ENCODE peak calls at places on chromosomes 11 and 22, in five cellular contexts. N is colonic mucosa, B is B cell, Q is thoracic aorta, E is iPS-NIHi11. A is an unnamed sample.

GRCh38 chr11:122339661-122340060 is 223.6 kb upstream of the BLID start:
- DNase-seq in Q (no peak), B (no peak), E (no peak), N (no peak), A (no peak)

GRCh38 chr22:49660794-49661781 is 166.6 kb downstream of the BRD1 start:
- DNase-seq in N (no peak), B (peak), E (no peak), Q (no peak), A (no peak)

GRCh38 chr22:46072030-46072881 is 78.1 kb upstream of the PPARA start:
- DNase-seq in E (no peak), N (peak), B (no peak), Q (no peak), A (peak)

GRCh38 chr11:79383874-79384273 is 57.0 kb downstream of the TENM4 start:
- DNase-seq in N (no peak), Q (no peak), E (no peak), B (no peak), A (no peak)

GRCh38 chr11:109970516-109971183 is 122.5 kb upstream of the ZC3H12C start:
- DNase-seq in N (no peak), E (no peak), B (no peak), Q (no peak), A (peak)

GRCh38 chr22:48736593-48737460 is 1090.8 kb downstream of the BRD1 start:
- DNase-seq in B (no peak), N (no peak), E (no peak), Q (no peak), A (no peak)

GRCh38 chr11:107468596-107468995 is 11.0 kb upstream of the CWF19L2 start:
- DNase-seq in N (no peak), B (no peak), E (no peak), Q (no peak), A (no peak)

GRCh38 chr11:119684361-119685072 is 44.5 kb downstream of the NECTIN1 start:
- DNase-seq in Q (no peak), B (no peak), N (no peak), E (no peak), A (peak)

GRCh38 chr11:107999759-108000455 is 8.8 kb upstream of the CUL5 start:
- DNase-seq in N (no peak), B (no peak), E (peak), Q (no peak), A (peak)

GRCh38 chr11:9896902-9897301 is 233.0 kb downstream of the SWAP70 start:
- DNase-seq in Q (no peak), E (no peak), N (no peak), B (no peak), A (no peak)

GRCh38 chr11:70544774-70545625 is 146.7 kb downstream of the CTTN start:
- DNase-seq in N (no peak), Q (no peak), E (peak), B (peak), A (no peak)

GRCh38 chr11:1435820-1436467 is 46.2 kb downstream of the BRSK2 start:
- DNase-seq in B (no peak), Q (no peak), E (peak), N (no peak), A (peak)

GRCh38 chr22:31286360-31287255 is 5.7 kb downstream of the PIK3IP1 start:
- DNase-seq in B (no peak), E (no peak), N (peak), Q (no peak), A (no peak)

GRCh38 chr22:50084085-50084484 is 1.1 kb downstream of the MLC1 start:
- DNase-seq in Q (no peak), E (no peak), N (no peak), B (no peak), A (no peak)

GRCh38 chr22:26054846-26055245 is 114.4 kb upstream of the SEZ6L start:
- DNase-seq in B (no peak), N (no peak), Q (no peak), E (no peak), A (no peak)

GRCh38 chr11:14454861-14455632 is 44.6 kb downstream of the COPB1 start:
- DNase-seq in B (no peak), E (peak), Q (no peak), N (no peak), A (peak)

GRCh38 chr22:19884954-19885751 is 30.5 kb upstream of the GNB1L start:
- DNase-seq in B (no peak), N (no peak), Q (no peak), E (no peak), A (no peak)

GRCh38 chr11:116709970-116710369 is 62.8 kb downstream of the BUD13 start:
- DNase-seq in E (no peak), N (no peak), Q (no peak), B (no peak), A (no peak)

GRCh38 chr22:28328751-28329150 is 350.9 kb downstream of the TTC28 start:
- DNase-seq in B (no peak), N (no peak), E (no peak), Q (no peak), A (no peak)

GRCh38 chr22:22843848-22844247 is 43.8 kb upstream of the IGLL5 start:
- DNase-seq in Q (no peak), B (no peak), N (no peak), E (no peak), A (no peak)

GRCh38 chr11:57072640-57073039 is 83.9 kb downstream of the OR5AK2 start:
- DNase-seq in B (no peak), N (no peak), E (no peak), Q (no peak), A (no peak)

GRCh38 chr11:15234796-15235195 is 120.1 kb downstream of the INSC start:
- DNase-seq in Q (no peak), N (no peak), E (no peak), B (no peak), A (no peak)

GRCh38 chr22:37715760-37716159 is 18.9 kb downstream of the TRIOBP start:
- DNase-seq in Q (no peak), B (no peak), N (no peak), E (no peak), A (no peak)